ENCODE peak calls at places on chromosome 1, in ten cellular contexts. One of them, this sample, is unnamed.

GRCh38 chr1:22024485-22025367 is 23.3 kb downstream of the CELA3A start:
- DNase-seq in non-pigmented ciliary epithelial cell: no peak
- DNase-seq in memory B cell: peak
- DNase-seq in activated CD8-positive, alpha-beta memory T cell treated with anti-CD3 and anti-CD28 coated beads for 1 hour: peak
- DNase-seq in left ventricle myocardium inferior: peak
- DNase-seq in GM23248: peak
- DNase-seq in amygdala: peak
- DNase-seq in BJ: no peak
- DNase-seq in activated naive CD4-positive, alpha-beta T cell: peak
- DNase-seq in stimulated activated CD8-positive, alpha-beta memory T cell treated with anti-CD3 and anti-CD28 coated beads, Interleukin-7, amount 100 ng/mL, for 1 hour: peak
- DNase-seq in this sample: peak

GRCh38 chr1:239893127-239893731 is 198.5 kb upstream of the FMN2 start:
- DNase-seq in non-pigmented ciliary epithelial cell: no peak
- DNase-seq in memory B cell: no peak
- DNase-seq in activated CD8-positive, alpha-beta memory T cell treated with anti-CD3 and anti-CD28 coated beads for 1 hour: no peak
- DNase-seq in left ventricle myocardium inferior: no peak
- DNase-seq in GM23248: no peak
- DNase-seq in amygdala: no peak
- DNase-seq in BJ: no peak
- DNase-seq in activated naive CD4-positive, alpha-beta T cell: no peak
- DNase-seq in stimulated activated CD8-positive, alpha-beta memory T cell treated with anti-CD3 and anti-CD28 coated beads, Interleukin-7, amount 100 ng/mL, for 1 hour: no peak
- DNase-seq in this sample: no peak

GRCh38 chr1:151062738-151063371 is 2.7 kb downstream of the MLLT11 start:
- DNase-seq in non-pigmented ciliary epithelial cell: peak
- DNase-seq in memory B cell: no peak
- DNase-seq in activated CD8-positive, alpha-beta memory T cell treated with anti-CD3 and anti-CD28 coated beads for 1 hour: no peak
- DNase-seq in left ventricle myocardium inferior: no peak
- DNase-seq in GM23248: peak
- DNase-seq in amygdala: no peak
- DNase-seq in BJ: peak
- DNase-seq in activated naive CD4-positive, alpha-beta T cell: no peak
- DNase-seq in stimulated activated CD8-positive, alpha-beta memory T cell treated with anti-CD3 and anti-CD28 coated beads, Interleukin-7, amount 100 ng/mL, for 1 hour: no peak
- DNase-seq in this sample: peak

GRCh38 chr1:37691497-37692077 is 729 bp upstream of the CDCA8 start:
- DNase-seq in non-pigmented ciliary epithelial cell: no peak
- DNase-seq in memory B cell: no peak
- DNase-seq in activated CD8-positive, alpha-beta memory T cell treated with anti-CD3 and anti-CD28 coated beads for 1 hour: no peak
- DNase-seq in left ventricle myocardium inferior: peak
- DNase-seq in GM23248: peak
- DNase-seq in amygdala: no peak
- DNase-seq in BJ: no peak
- DNase-seq in activated naive CD4-positive, alpha-beta T cell: no peak
- DNase-seq in stimulated activated CD8-positive, alpha-beta memory T cell treated with anti-CD3 and anti-CD28 coated beads, Interleukin-7, amount 100 ng/mL, for 1 hour: no peak
- DNase-seq in this sample: peak

GRCh38 chr1:236035681-236036101 is 29.2 kb downstream of the NID1 start:
- DNase-seq in non-pigmented ciliary epithelial cell: no peak
- DNase-seq in memory B cell: no peak
- DNase-seq in activated CD8-positive, alpha-beta memory T cell treated with anti-CD3 and anti-CD28 coated beads for 1 hour: no peak
- DNase-seq in left ventricle myocardium inferior: no peak
- DNase-seq in GM23248: peak
- DNase-seq in amygdala: no peak
- DNase-seq in BJ: peak
- DNase-seq in activated naive CD4-positive, alpha-beta T cell: no peak
- DNase-seq in stimulated activated CD8-positive, alpha-beta memory T cell treated with anti-CD3 and anti-CD28 coated beads, Interleukin-7, amount 100 ng/mL, for 1 hour: no peak
- DNase-seq in this sample: no peak

GRCh38 chr1:53379662-53380002 is 51.8 kb upstream of the LRP8 start:
- DNase-seq in non-pigmented ciliary epithelial cell: no peak
- DNase-seq in memory B cell: no peak
- DNase-seq in activated CD8-positive, alpha-beta memory T cell treated with anti-CD3 and anti-CD28 coated beads for 1 hour: no peak
- DNase-seq in left ventricle myocardium inferior: no peak
- DNase-seq in GM23248: no peak
- DNase-seq in amygdala: no peak
- DNase-seq in BJ: no peak
- DNase-seq in activated naive CD4-positive, alpha-beta T cell: no peak
- DNase-seq in stimulated activated CD8-positive, alpha-beta memory T cell treated with anti-CD3 and anti-CD28 coated beads, Interleukin-7, amount 100 ng/mL, for 1 hour: no peak
- DNase-seq in this sample: no peak

GRCh38 chr1:198778049-198778448 is 139.2 kb downstream of the PTPRC start:
- DNase-seq in non-pigmented ciliary epithelial cell: no peak
- DNase-seq in memory B cell: no peak
- DNase-seq in activated CD8-positive, alpha-beta memory T cell treated with anti-CD3 and anti-CD28 coated beads for 1 hour: no peak
- DNase-seq in left ventricle myocardium inferior: no peak
- DNase-seq in GM23248: no peak
- DNase-seq in amygdala: no peak
- DNase-seq in BJ: no peak
- DNase-seq in activated naive CD4-positive, alpha-beta T cell: no peak
- DNase-seq in stimulated activated CD8-positive, alpha-beta memory T cell treated with anti-CD3 and anti-CD28 coated beads, Interleukin-7, amount 100 ng/mL, for 1 hour: no peak
- DNase-seq in this sample: no peak

GRCh38 chr1:113094506-113094905 is 21.5 kb downstream of the LRIG2 start:
- DNase-seq in non-pigmented ciliary epithelial cell: no peak
- DNase-seq in memory B cell: no peak
- DNase-seq in activated CD8-positive, alpha-beta memory T cell treated with anti-CD3 and anti-CD28 coated beads for 1 hour: no peak
- DNase-seq in left ventricle myocardium inferior: no peak
- DNase-seq in GM23248: no peak
- DNase-seq in amygdala: no peak
- DNase-seq in BJ: no peak
- DNase-seq in activated naive CD4-positive, alpha-beta T cell: no peak
- DNase-seq in stimulated activated CD8-positive, alpha-beta memory T cell treated with anti-CD3 and anti-CD28 coated beads, Interleukin-7, amount 100 ng/mL, for 1 hour: no peak
- DNase-seq in this sample: no peak

This sample was measured in kidney tubule cell.